ENCODE peak calls at places on chromosomes 1 and 21, in six cellular contexts. U is GM12891, P is spleen, S is SK-N-MC, D is Panc1, R is endothelial cell of umbilical vein. E is an unnamed sample.

GRCh38 chr21:44455524-44456206 is 355 bp downstream of the LRRC3 start:
- DNase-seq in U (peak; percentile 73), P (peak; percentile 89), S (no peak), D (no peak), R (peak; percentile 27), E (peak; percentile 25)

GRCh38 chr1:58934711-58935110 is 150.9 kb upstream of the JUN start:
- DNase-seq in U (no peak), P (no peak), S (no peak), D (no peak), R (peak; percentile 31), E (no peak)

GRCh38 chr1:45551684-45552083 is 1.1 kb downstream of the AKR1A1 start:
- DNase-seq in U (no peak), P (no peak), S (no peak), D (no peak), R (no peak), E (no peak)

GRCh38 chr1:45522324-45523104 is 830 bp upstream of the PRDX1 start:
- DNase-seq in U (no peak), P (peak; percentile 65), S (no peak), D (no peak), R (no peak), E (no peak)

GRCh38 chr1:163046071-163046470 is 23.1 kb upstream of the RGS4 start:
- DNase-seq in U (no peak), P (no peak), S (no peak), D (no peak), R (no peak), E (no peak)

GRCh38 chr1:158040323-158040722 is 46.9 kb downstream of the KIRREL1 start:
- DNase-seq in U (no peak), P (no peak), S (no peak), D (no peak), R (no peak), E (no peak)

GRCh38 chr1:97433520-97434175 is 487.2 kb downstream of the DPYD start:
- DNase-seq in U (no peak), P (no peak), S (peak; percentile 95), D (no peak), R (no peak), E (no peak)

GRCh38 chr1:17098440-17099317 is 20.6 kb downstream of the PADI2 start:
- DNase-seq in U (no peak), P (no peak), S (no peak), D (no peak), R (no peak), E (no peak)

GRCh38 chr1:2604854-2605753 is 18.5 kb downstream of the PRXL2B start:
- DNase-seq in U (peak; percentile 10), P (peak; percentile 60), S (no peak), D (no peak), R (no peak), E (no peak)

GRCh38 chr1:200317236-200317635 is 92.6 kb downstream of the ZNF281 start:
- DNase-seq in U (no peak), P (no peak), S (no peak), D (no peak), R (no peak), E (no peak)

GRCh38 chr1:221777434-221778072 is 35.7 kb upstream of the DUSP10 start:
- DNase-seq in U (no peak), P (no peak), S (no peak), D (no peak), R (no peak), E (no peak)

GRCh38 chr1:167826127-167826526 is 87.8 kb downstream of the ADCY10 start:
- DNase-seq in U (no peak), P (no peak), S (no peak), D (no peak), R (no peak), E (no peak)

GRCh38 chr1:98090351-98090750 is 169.5 kb upstream of the DPYD start:
- DNase-seq in U (no peak), P (no peak), S (no peak), D (no peak), R (no peak), E (no peak)

GRCh38 chr1:241716915-241717651 is 65.0 kb downstream of the WDR64 start:
- DNase-seq in U (no peak), P (no peak), S (no peak), D (no peak), R (no peak), E (no peak)

GRCh38 chr1:230026572-230026971 is 40.5 kb upstream of the GALNT2 start:
- DNase-seq in U (no peak), P (no peak), S (no peak), D (no peak), R (no peak), E (no peak)

GRCh38 chr1:166858726-166859419 is 17.2 kb downstream of the TADA1 start:
- DNase-seq in U (no peak), P (no peak), S (no peak), D (no peak), R (no peak), E (no peak)

GRCh38 chr1:205800973-205801703 is 11.9 kb downstream of the SLC41A1 start:
- DNase-seq in U (no peak), P (no peak), S (no peak), D (no peak), R (no peak), E (peak; percentile 26)

GRCh38 chr1:207009945-207010344 is 22.6 kb downstream of the C1orf116 start:
- DNase-seq in U (no peak), P (no peak), S (no peak), D (no peak), R (no peak), E (peak; percentile 63)
- TF ChIP-seq POLR2AphosphoS5 in U (no peak), P (no peak), S (no peak), D (no peak), R (no peak), E (peak; percentile 82)

DNA sequence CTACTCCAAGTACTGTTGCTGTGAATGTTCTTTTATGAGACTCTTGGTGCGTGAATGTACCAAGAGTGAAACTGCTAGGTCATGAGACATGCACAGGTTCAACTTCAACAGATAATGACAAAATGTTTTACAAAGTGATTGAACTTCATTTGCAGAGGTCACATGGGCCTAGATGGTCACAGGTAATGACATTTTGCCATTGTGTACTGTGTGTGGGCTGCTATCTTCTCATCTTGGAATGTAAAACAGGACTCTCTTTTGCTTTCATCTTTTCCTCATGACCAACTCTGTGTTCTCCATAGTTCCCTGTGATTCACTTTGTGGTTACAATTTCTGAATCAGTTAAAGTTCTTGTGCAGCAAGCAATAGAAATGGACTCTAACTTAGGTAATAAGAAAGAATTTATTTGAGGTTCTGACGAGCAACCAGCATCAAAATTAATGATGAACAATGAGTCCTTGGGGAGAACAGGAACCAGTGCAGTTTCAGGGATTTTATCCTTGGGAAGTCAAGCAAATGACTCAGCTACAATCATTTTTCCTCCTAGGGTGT is 16.2 kb upstream of the TSNAX start:
- DNase-seq in U (no peak), P (no peak), S (no peak), D (peak; percentile 27), R (no peak), E (no peak)
- TF ChIP-seq POLR2AphosphoS5 in U (no peak), P (no peak), S (no peak), D (no peak), R (no peak), E (no peak)

GRCh38 chr1:12477301-12477700 is 140.7 kb downstream of the DHRS3 start:
- DNase-seq in U (no peak), P (no peak), S (no peak), D (no peak), R (no peak), E (no peak)

GRCh38 chr1:12475158-12475934 is 142.7 kb downstream of the DHRS3 start:
- DNase-seq in U (no peak), P (no peak), S (no peak), D (no peak), R (no peak), E (peak; percentile 85)

GRCh38 chr1:12477936-12478611 is 139.9 kb downstream of the DHRS3 start:
- DNase-seq in U (no peak), P (peak; percentile 78), S (peak; percentile 70), D (peak; percentile 78), R (peak; percentile 96), E (peak; percentile 94)

GRCh38 chr1:12473596-12474329 is 144.2 kb downstream of the DHRS3 start:
- DNase-seq in U (no peak), P (no peak), S (no peak), D (no peak), R (peak; percentile 81), E (no peak)

DNA sequence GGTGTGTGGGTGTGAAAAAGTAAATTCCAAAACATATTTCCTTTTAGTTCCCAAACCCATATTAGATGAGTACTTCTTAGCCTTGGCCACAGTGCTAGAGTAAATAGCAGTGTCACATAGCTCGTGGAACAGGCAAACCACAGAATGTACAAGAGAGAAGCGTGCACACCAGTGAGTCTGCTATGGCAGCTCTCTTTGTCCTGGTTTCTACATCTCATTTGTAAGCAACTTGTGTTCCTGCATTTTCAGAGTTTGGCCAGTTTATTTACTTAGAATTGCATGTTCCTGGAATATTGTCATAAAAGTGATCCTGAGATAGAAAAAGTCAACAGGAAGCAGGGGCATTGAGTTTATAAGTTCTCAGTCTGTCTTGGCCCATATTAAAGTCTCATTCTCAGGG is 142.1 kb downstream of the DHRS3 start:
- DNase-seq in U (no peak), P (no peak), S (no peak), D (no peak), R (peak; percentile 26), E (peak; percentile 80)
- TF ChIP-seq POLR2AphosphoS5 in U (no peak), P (no peak), S (no peak), D (no peak), R (no peak), E (peak; percentile 80)

GRCh38 chr1:19068639-19069276 is 112.3 kb upstream of the IFFO2 start:
- DNase-seq in U (no peak), P (no peak), S (no peak), D (no peak), R (no peak), E (no peak)

GRCh38 chr1:19072285-19072981 is 116.0 kb upstream of the IFFO2 start:
- DNase-seq in U (no peak), P (peak; percentile 61), S (no peak), D (no peak), R (no peak), E (no peak)

GRCh38 chr1:19070197-19070651 is 113.7 kb upstream of the IFFO2 start:
- DNase-seq in U (no peak), P (no peak), S (no peak), D (no peak), R (no peak), E (no peak)

GRCh38 chr1:19071674-19072281 is 115.3 kb upstream of the IFFO2 start:
- DNase-seq in U (no peak), P (no peak), S (no peak), D (no peak), R (no peak), E (peak; percentile 75)

GRCh38 chr1:19070891-19071621 is 114.6 kb upstream of the IFFO2 start:
- DNase-seq in U (no peak), P (no peak), S (no peak), D (no peak), R (no peak), E (no peak)
- TF ChIP-seq POLR2AphosphoS5 in U (peak; percentile 7), P (no peak), S (no peak), D (no peak), R (no peak), E (no peak)

DNA sequence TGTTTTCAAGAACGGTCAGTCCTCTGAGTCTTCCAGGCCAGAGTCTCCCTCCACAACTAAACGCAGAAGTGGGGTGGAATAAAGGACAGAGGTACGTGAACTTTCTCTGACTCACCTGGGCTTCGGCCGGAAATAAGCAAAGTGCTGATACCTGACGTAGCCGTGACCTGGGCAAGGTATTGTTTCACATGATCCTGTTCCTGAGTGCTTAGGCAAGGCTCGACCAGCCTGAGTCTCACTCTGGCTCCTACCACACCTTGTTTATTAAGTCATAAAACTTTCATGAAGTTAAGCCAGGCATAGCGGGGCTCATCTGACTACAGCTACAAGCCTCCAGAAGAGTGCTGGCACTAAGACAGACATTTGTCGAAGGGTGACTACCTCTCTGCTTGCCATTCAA is 327.5 kb downstream of the SETD4 start:
- DNase-seq in U (no peak), P (no peak), S (no peak), D (no peak), R (no peak), E (peak; percentile 19)
- TF ChIP-seq POLR2AphosphoS5 in U (no peak), P (no peak), S (no peak), D (no peak), R (no peak), E (peak; percentile 22)

E was measured in prostate gland.